ENCODE peak calls at places on chromosomes 6 and 20, in ten cellular contexts. X, I, B, Q, J, W, T, M, L and E are unnamed samples.

GRCh38 chr6:18215436-18215835 is 48.9 kb downstream of the DEK start:
- DNase-seq in B (no peak), W (no peak), J (no peak), X (no peak), M (no peak), T (no peak), L (no peak), I (no peak), Q (no peak), E (no peak)

GRCh38 chr6:20477485-20477884 is 56.8 kb upstream of the CDKAL1 start:
- DNase-seq in T (no peak), X (no peak), Q (no peak), B (no peak), J (no peak), M (no peak), L (no peak), I (no peak), W (no peak), E (no peak)

GRCh38 chr20:49188101-49188784 is at the start of gene STAU1:
- DNase-seq in Q (peak), B (peak), X (peak), T (peak), W (peak), I (peak), J (peak), M (peak), L (peak), E (peak)

GRCh38 chr20:6012166-6012565 is 41.7 kb downstream of the LRRN4 start:
- DNase-seq in Q (no peak), T (no peak), W (no peak), I (no peak), L (no peak), J (no peak), B (no peak), X (no peak), M (no peak), E (no peak)

GRCh38 chr20:32252189-32252588 is 25.3 kb upstream of the KIF3B start:
- DNase-seq in W (no peak), T (no peak), X (no peak), M (no peak), L (no peak), Q (peak), I (no peak), J (no peak), B (no peak), E (peak)

GRCh38 chr20:36467076-36467999 is 74.0 kb upstream of the MYL9 start:
- DNase-seq in Q (no peak), T (peak), B (no peak), X (no peak), W (peak), I (no peak), L (peak), M (no peak), J (peak), E (peak)

GRCh38 chr20:10239954-10240353 is 21.3 kb downstream of the SNAP25 start:
- DNase-seq in J (no peak), I (peak), M (no peak), T (no peak), Q (no peak), L (no peak), B (no peak), X (no peak), W (peak), E (no peak)

GRCh38 chr20:2690718-2691117 is 1.9 kb upstream of the EBF4 start:
- DNase-seq in J (peak), L (no peak), I (no peak), W (no peak), Q (no peak), B (no peak), X (peak), T (no peak), M (no peak), E (no peak)

GRCh38 chr6:167119680-167120556 is 3.0 kb upstream of the CCR6 start:
- DNase-seq in I (no peak), Q (no peak), L (no peak), X (no peak), J (no peak), B (no peak), W (no peak), M (no peak), T (no peak), E (no peak)

GRCh38 chr20:39706089-39706721 is 744.1 kb downstream of the DHX35 start:
- DNase-seq in L (no peak), I (no peak), M (no peak), W (peak), B (no peak), X (no peak), Q (no peak), J (no peak), T (no peak), E (no peak)

GRCh38 chr6:25486580-25486979 is 165.4 kb upstream of the SCGN start:
- DNase-seq in L (no peak), W (no peak), I (no peak), B (no peak), Q (no peak), X (no peak), M (no peak), J (no peak), T (no peak), E (no peak)

GRCh38 chr6:24968711-24969110 is 33.0 kb upstream of the RIPOR2 start:
- DNase-seq in T (no peak), L (no peak), J (no peak), M (no peak), X (no peak), W (no peak), I (no peak), B (no peak), Q (no peak), E (no peak)

GRCh38 chr6:119483936-119484335 is 134.4 kb upstream of the MAN1A1 start:
- DNase-seq in B (no peak), L (no peak), M (no peak), X (no peak), T (no peak), J (no peak), Q (no peak), I (no peak), W (no peak), E (no peak)

GRCh38 chr20:53276143-53276542 is 304.0 kb downstream of the TSHZ2 start:
- DNase-seq in L (no peak), X (no peak), M (no peak), W (no peak), B (no peak), T (no peak), Q (no peak), I (no peak), J (peak), E (no peak)

GRCh38 chr6:17501982-17502704 is 98.0 kb upstream of the FAM8A1 start:
- DNase-seq in X (no peak), T (no peak), J (no peak), L (no peak), B (no peak), W (no peak), M (no peak), Q (no peak), I (no peak), E (no peak)

GRCh38 chr6:88209301-88209700 is 43.2 kb upstream of the CNR1 start:
- DNase-seq in X (no peak), M (no peak), Q (no peak), I (no peak), W (no peak), B (no peak), L (no peak), T (no peak), J (no peak), E (no peak)

GRCh38 chr6:167917755-167918154 is 79.7 kb upstream of the KIF25 start:
- DNase-seq in Q (no peak), X (no peak), B (no peak), M (no peak), W (no peak), T (no peak), L (no peak), J (no peak), I (no peak), E (no peak)